ENCODE peak calls at places on chromosomes 2 and 18, in five cellular contexts. R, F, O, W and H are unnamed samples.
A peak's percentile ranks its signal among the peaks of the same experiment; 100 is the strongest.

GRCh38 chr2:120605231-120605935 is 130.3 kb upstream of the GLI2 start:
- DNase-seq in R (no peak), F (no peak), O (peak; percentile 32), W (no peak), H (peak; percentile 52)

GRCh38 chr2:135821190-135821589 is 15.8 kb downstream of the LCT start:
- DNase-seq in R (no peak), F (no peak), O (no peak), W (no peak), H (no peak)

GRCh38 chr18:80251700-80252099 is 4.4 kb upstream of the PARD6G start:
- DNase-seq in R (no peak), F (no peak), O (no peak), W (no peak), H (no peak)

GRCh38 chr2:157172866-157173578 is 84.5 kb upstream of the GALNT5 start:
- DNase-seq in R (peak; percentile 46), F (no peak), O (no peak), W (no peak), H (no peak)

GRCh38 chr2:233041722-233042323 is 9.4 kb downstream of the NEU2 start:
- DNase-seq in R (no peak), F (no peak), O (no peak), W (no peak), H (no peak)

GRCh38 chr2:417662-418061 is 129.8 kb upstream of the ALKAL2 start:
- DNase-seq in R (no peak), F (no peak), O (no peak), W (no peak), H (no peak)

GRCh38 chr2:72144412-72144745 is 3.3 kb downstream of the CYP26B1 start:
- DNase-seq in R (no peak), F (no peak), O (no peak), W (no peak), H (no peak)

GRCh38 chr2:219254590-219255219 is 987 bp upstream of the TUBA4A start:
- DNase-seq in R (no peak), F (no peak), O (peak; percentile 39), W (no peak), H (no peak)

GRCh38 chr2:33000986-33001385 is 54.2 kb downstream of the LTBP1 start:
- DNase-seq in R (peak; percentile 66), F (no peak), O (no peak), W (no peak), H (no peak)

GRCh38 chr18:9094307-9095226 is 7.9 kb upstream of the NDUFV2 start:
- DNase-seq in R (peak; percentile 94), F (no peak), O (no peak), W (no peak), H (no peak)

GRCh38 chr2:23069935-23070334 is 315.0 kb upstream of the KLHL29 start:
- DNase-seq in R (no peak), F (peak; percentile 21), O (no peak), W (no peak), H (no peak)

GRCh38 chr2:6773007-6773693 is 92.6 kb downstream of the CMPK2 start:
- DNase-seq in R (peak; percentile 27), F (peak; percentile 85), O (peak; percentile 81), W (peak; percentile 48), H (no peak)

GRCh38 chr2:105813045-105813315 is 68.3 kb downstream of the NCK2 start:
- DNase-seq in R (no peak), F (no peak), O (no peak), W (no peak), H (no peak)

GRCh38 chr18:33937270-33937816 is 287.4 kb downstream of the NOL4 start:
- DNase-seq in R (no peak), F (no peak), O (no peak), W (no peak), H (no peak)

GRCh38 chr2:239365782-239366435 is 34.9 kb downstream of the HDAC4 start:
- DNase-seq in R (no peak), F (no peak), O (no peak), W (no peak), H (peak; percentile 53)

GRCh38 chr2:238585836-238586821 is 159.4 kb downstream of the ASB1 start:
- DNase-seq in R (peak; percentile 73), F (peak; percentile 32), O (peak; percentile 41), W (no peak), H (no peak)

GRCh38 chr18:79754022-79754761 is 43.5 kb upstream of the KCNG2 start:
- DNase-seq in R (no peak), F (no peak), O (no peak), W (no peak), H (peak; percentile 86)

GRCh38 chr2:88220733-88221132 is 50.6 kb downstream of the THNSL2 start:
- DNase-seq in R (no peak), F (peak; percentile 67), O (no peak), W (no peak), H (no peak)

GRCh38 chr2:64781991-64782390 is 128.3 kb upstream of the SERTAD2 start:
- DNase-seq in R (peak; percentile 32), F (no peak), O (no peak), W (no peak), H (no peak)

GRCh38 chr18:47184419-47185050 is 8.4 kb upstream of the IER3IP1 start:
- DNase-seq in R (no peak), F (peak; percentile 28), O (no peak), W (peak; percentile 87), H (no peak)

GRCh38 chr2:230954738-230955137 is 29.7 kb upstream of the GPR55 start:
- DNase-seq in R (no peak), F (no peak), O (no peak), W (no peak), H (no peak)
- TF ChIP-seq CTCF in R (no peak), F (no peak), O (no peak), W (no peak), H (no peak)

GRCh38 chr2:27522400-27522945 is 25.8 kb downstream of the GCKR start:
- DNase-seq in R (no peak), F (no peak), O (no peak), W (no peak), H (no peak)
- TF ChIP-seq CTCF in R (no peak), F (no peak), O (no peak), W (no peak), H (no peak)

GRCh38 chr2:132857334-132857733 is 187.3 kb upstream of the LYPD1 start:
- DNase-seq in R (no peak), F (peak; percentile 80), O (no peak), W (no peak), H (no peak)
- TF ChIP-seq CTCF in R (no peak), F (no peak), O (no peak), W (no peak), H (no peak)

GRCh38 chr2:10709290-10709939 is 12.0 kb upstream of the ATP6V1C2 start:
- DNase-seq in R (no peak), F (peak; percentile 56), O (no peak), W (no peak), H (no peak)
- TF ChIP-seq CTCF in R (peak; percentile 51), F (peak; percentile 52), O (peak; percentile 23), W (no peak), H (peak; percentile 52)

DNA sequence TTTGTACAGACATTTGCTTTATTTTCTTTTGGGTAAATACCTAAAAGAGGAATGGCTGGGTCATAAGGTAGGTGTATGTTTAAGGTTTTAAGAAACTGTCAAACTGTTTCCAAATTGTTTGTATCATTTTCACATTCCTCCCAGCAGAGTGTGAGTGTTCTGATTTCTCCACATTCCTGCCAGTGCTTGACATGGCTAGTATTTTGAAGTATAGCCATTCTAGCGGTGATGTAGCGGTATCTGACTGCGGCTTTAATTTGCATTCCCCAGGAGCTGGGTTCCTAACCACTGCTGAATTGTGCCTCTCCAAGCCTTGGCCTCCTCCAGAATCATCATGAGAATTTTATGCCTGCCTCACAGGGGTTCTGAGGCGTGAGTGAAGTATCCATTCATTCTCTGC is 61.8 kb upstream of the ARL4C start:
- DNase-seq in R (no peak), F (no peak), O (no peak), W (no peak), H (no peak)
- TF ChIP-seq CTCF in R (peak; percentile 2), F (no peak), O (no peak), W (no peak), H (peak; percentile 72)

DNA sequence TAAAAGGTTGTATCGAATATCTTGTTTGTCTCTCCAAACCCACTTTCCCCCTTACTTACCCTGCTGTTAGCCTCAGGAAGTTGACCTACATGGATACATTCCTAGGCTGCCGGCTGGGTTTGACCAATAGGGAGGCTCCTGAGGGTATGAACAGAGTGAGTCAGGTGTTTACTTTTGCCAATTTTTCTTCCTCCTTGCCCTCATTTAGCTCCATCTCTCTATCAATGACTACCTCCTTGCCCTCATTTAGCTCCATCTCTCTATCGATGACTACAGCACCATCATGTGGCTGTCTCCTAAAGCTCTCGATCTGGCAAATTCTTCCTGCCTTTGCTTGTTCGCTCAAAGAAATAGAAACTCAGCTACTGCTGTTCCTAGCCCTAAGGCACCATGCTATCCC is 571.9 kb upstream of the CRIM1 start:
- DNase-seq in R (peak; percentile 1), F (no peak), O (no peak), W (no peak), H (no peak)
- TF ChIP-seq CTCF in R (no peak), F (peak; percentile 12), O (no peak), W (no peak), H (no peak)